ENCODE peak calls at places on chromosomes 2 and 18, in seven cellular contexts. One of them, this sample, is unnamed.

GRCh38 chr2:190532581-190532980 is 1.9 kb downstream of the NEMP2 start:
- DNase-seq in endodermal cell: no peak
- DNase-seq in nephron progenitor cell: no peak
- DNase-seq in RWPE1: no peak
- DNase-seq in H9: no peak
- DNase-seq in WTC11: no peak
- DNase-seq in MM.1S: no peak
- DNase-seq in this sample: no peak

GRCh38 chr2:239806276-239806675 is 218.9 kb downstream of the NDUFA10 start:
- DNase-seq in endodermal cell: peak
- DNase-seq in nephron progenitor cell: no peak
- DNase-seq in RWPE1: no peak
- DNase-seq in H9: no peak
- DNase-seq in WTC11: no peak
- DNase-seq in MM.1S: no peak
- DNase-seq in this sample: no peak

GRCh38 chr2:231483398-231484329 is 19.4 kb upstream of the NCL start:
- DNase-seq in endodermal cell: peak
- DNase-seq in nephron progenitor cell: no peak
- DNase-seq in RWPE1: no peak
- DNase-seq in H9: peak
- DNase-seq in WTC11: peak
- DNase-seq in MM.1S: peak
- DNase-seq in this sample: no peak

GRCh38 chr2:60339286-60339685 is 214.2 kb downstream of the BCL11A start:
- DNase-seq in endodermal cell: peak
- DNase-seq in nephron progenitor cell: no peak
- DNase-seq in RWPE1: no peak
- DNase-seq in H9: no peak
- DNase-seq in WTC11: no peak
- DNase-seq in MM.1S: no peak
- DNase-seq in this sample: no peak

GRCh38 chr2:222130855-222131254 is 167.9 kb downstream of the PAX3 start:
- DNase-seq in endodermal cell: no peak
- DNase-seq in nephron progenitor cell: no peak
- DNase-seq in RWPE1: no peak
- DNase-seq in H9: no peak
- DNase-seq in WTC11: no peak
- DNase-seq in MM.1S: no peak
- DNase-seq in this sample: no peak

GRCh38 chr2:147756103-147756502 is 88.7 kb upstream of the ACVR2A start:
- DNase-seq in endodermal cell: peak
- DNase-seq in nephron progenitor cell: no peak
- DNase-seq in RWPE1: no peak
- DNase-seq in H9: peak
- DNase-seq in WTC11: peak
- DNase-seq in MM.1S: no peak
- DNase-seq in this sample: no peak

GRCh38 chr2:233831011-233831721 is 23.2 kb downstream of the HJURP start:
- DNase-seq in endodermal cell: peak
- DNase-seq in nephron progenitor cell: no peak
- DNase-seq in RWPE1: no peak
- DNase-seq in H9: peak
- DNase-seq in WTC11: no peak
- DNase-seq in MM.1S: no peak
- DNase-seq in this sample: no peak

GRCh38 chr2:64848363-64848762 is 140.8 kb upstream of the SLC1A4 start:
- DNase-seq in endodermal cell: no peak
- DNase-seq in nephron progenitor cell: no peak
- DNase-seq in RWPE1: no peak
- DNase-seq in H9: no peak
- DNase-seq in WTC11: no peak
- DNase-seq in MM.1S: no peak
- DNase-seq in this sample: no peak

GRCh38 chr2:150472122-150472899 is 15.2 kb downstream of the RND3 start:
- DNase-seq in endodermal cell: no peak
- DNase-seq in nephron progenitor cell: no peak
- DNase-seq in RWPE1: no peak
- DNase-seq in H9: no peak
- DNase-seq in WTC11: no peak
- DNase-seq in MM.1S: no peak
- DNase-seq in this sample: no peak

GRCh38 chr18:50594931-50595330 is 35.0 kb downstream of the MAPK4 start:
- DNase-seq in endodermal cell: no peak
- DNase-seq in nephron progenitor cell: no peak
- DNase-seq in RWPE1: peak
- DNase-seq in H9: no peak
- DNase-seq in WTC11: no peak
- DNase-seq in MM.1S: no peak
- DNase-seq in this sample: no peak

GRCh38 chr2:12057436-12058166 is 311.2 kb downstream of the LPIN1 start:
- DNase-seq in endodermal cell: peak
- DNase-seq in nephron progenitor cell: no peak
- DNase-seq in RWPE1: no peak
- DNase-seq in H9: peak
- DNase-seq in WTC11: no peak
- DNase-seq in MM.1S: no peak
- DNase-seq in this sample: no peak

GRCh38 chr2:196468394-196468793 is 171.1 kb upstream of the CCDC150 start:
- DNase-seq in endodermal cell: no peak
- DNase-seq in nephron progenitor cell: no peak
- DNase-seq in RWPE1: no peak
- DNase-seq in H9: no peak
- DNase-seq in WTC11: no peak
- DNase-seq in MM.1S: no peak
- DNase-seq in this sample: no peak

GRCh38 chr2:68832161-68832869 is 38.9 kb downstream of the BMP10 start:
- DNase-seq in endodermal cell: no peak
- DNase-seq in nephron progenitor cell: no peak
- DNase-seq in RWPE1: peak
- DNase-seq in H9: no peak
- DNase-seq in WTC11: no peak
- DNase-seq in MM.1S: peak
- DNase-seq in this sample: no peak

GRCh38 chr2:215883799-215884198 is 129.6 kb downstream of the MREG start:
- DNase-seq in endodermal cell: no peak
- DNase-seq in nephron progenitor cell: no peak
- DNase-seq in RWPE1: no peak
- DNase-seq in H9: no peak
- DNase-seq in WTC11: no peak
- DNase-seq in MM.1S: peak
- DNase-seq in this sample: no peak

GRCh38 chr2:160419776-160420521 is 73.7 kb downstream of the RBMS1 start:
- DNase-seq in endodermal cell: no peak
- DNase-seq in nephron progenitor cell: no peak
- DNase-seq in RWPE1: no peak
- DNase-seq in H9: no peak
- DNase-seq in WTC11: no peak
- DNase-seq in MM.1S: no peak
- DNase-seq in this sample: no peak

GRCh38 chr2:136121511-136121910 is 3.6 kb upstream of the CXCR4 start:
- DNase-seq in endodermal cell: no peak
- DNase-seq in nephron progenitor cell: no peak
- DNase-seq in RWPE1: no peak
- DNase-seq in H9: no peak
- DNase-seq in WTC11: no peak
- DNase-seq in MM.1S: no peak
- DNase-seq in this sample: no peak

GRCh38 chr2:60830991-60831390 is 50.4 kb upstream of the REL start:
- DNase-seq in endodermal cell: no peak
- DNase-seq in nephron progenitor cell: no peak
- DNase-seq in RWPE1: peak
- DNase-seq in H9: no peak
- DNase-seq in WTC11: no peak
- DNase-seq in MM.1S: no peak
- DNase-seq in this sample: no peak

GRCh38 chr18:11751305-11752115 is 62.4 kb downstream of the GNAL start:
- DNase-seq in endodermal cell: peak
- DNase-seq in nephron progenitor cell: peak
- DNase-seq in RWPE1: no peak
- DNase-seq in H9: peak
- DNase-seq in WTC11: peak
- DNase-seq in MM.1S: no peak
- DNase-seq in this sample: peak

GRCh38 chr2:159249955-159250723 is 36.4 kb downstream of the WDSUB1 start:
- DNase-seq in endodermal cell: no peak
- DNase-seq in nephron progenitor cell: no peak
- DNase-seq in RWPE1: peak
- DNase-seq in H9: no peak
- DNase-seq in WTC11: no peak
- DNase-seq in MM.1S: no peak
- DNase-seq in this sample: no peak

GRCh38 chr18:48663931-48664847 is 125.4 kb downstream of the CTIF start:
- DNase-seq in endodermal cell: peak
- DNase-seq in nephron progenitor cell: peak
- DNase-seq in RWPE1: peak
- DNase-seq in H9: peak
- DNase-seq in WTC11: peak
- DNase-seq in MM.1S: peak
- DNase-seq in this sample: peak

GRCh38 chr2:213232649-213233437 is 51.4 kb upstream of the SPAG16 start:
- DNase-seq in endodermal cell: peak
- DNase-seq in nephron progenitor cell: peak
- DNase-seq in RWPE1: no peak
- DNase-seq in H9: no peak
- DNase-seq in WTC11: peak
- DNase-seq in MM.1S: peak
- DNase-seq in this sample: no peak

GRCh38 chr2:221943078-221943810 is 355.6 kb downstream of the PAX3 start:
- DNase-seq in endodermal cell: no peak
- DNase-seq in nephron progenitor cell: no peak
- DNase-seq in RWPE1: peak
- DNase-seq in H9: no peak
- DNase-seq in WTC11: no peak
- DNase-seq in MM.1S: no peak
- DNase-seq in this sample: no peak

GRCh38 chr2:108944601-108945241 is 44.3 kb downstream of the EDAR start:
- DNase-seq in endodermal cell: peak
- DNase-seq in nephron progenitor cell: no peak
- DNase-seq in RWPE1: no peak
- DNase-seq in H9: peak
- DNase-seq in WTC11: peak
- DNase-seq in MM.1S: no peak
- DNase-seq in this sample: no peak
- TF ChIP-seq CTCF in endodermal cell: peak
- TF ChIP-seq CTCF in nephron progenitor cell: no peak
- TF ChIP-seq CTCF in RWPE1: no peak
- TF ChIP-seq CTCF in H9: peak
- TF ChIP-seq CTCF in WTC11: no peak
- TF ChIP-seq CTCF in MM.1S: no peak
- TF ChIP-seq CTCF in this sample: no peak

GRCh38 chr2:163682695-163683094 is 53.1 kb downstream of the FIGN start:
- DNase-seq in endodermal cell: no peak
- DNase-seq in nephron progenitor cell: no peak
- DNase-seq in RWPE1: peak
- DNase-seq in H9: no peak
- DNase-seq in WTC11: no peak
- DNase-seq in MM.1S: no peak
- DNase-seq in this sample: no peak
- TF ChIP-seq CTCF in endodermal cell: peak
- TF ChIP-seq CTCF in nephron progenitor cell: no peak
- TF ChIP-seq CTCF in RWPE1: no peak
- TF ChIP-seq CTCF in H9: peak
- TF ChIP-seq CTCF in WTC11: no peak
- TF ChIP-seq CTCF in MM.1S: no peak
- TF ChIP-seq CTCF in this sample: no peak

GRCh38 chr2:88191722-88192042 is 21.5 kb downstream of the THNSL2 start:
- DNase-seq in endodermal cell: no peak
- DNase-seq in nephron progenitor cell: no peak
- DNase-seq in RWPE1: no peak
- DNase-seq in H9: no peak
- DNase-seq in WTC11: no peak
- DNase-seq in MM.1S: no peak
- DNase-seq in this sample: no peak

GRCh38 chr2:88187927-88188326 is 17.8 kb downstream of the THNSL2 start:
- DNase-seq in endodermal cell: peak
- DNase-seq in nephron progenitor cell: no peak
- DNase-seq in RWPE1: no peak
- DNase-seq in H9: peak
- DNase-seq in WTC11: peak
- DNase-seq in MM.1S: no peak
- DNase-seq in this sample: no peak

GRCh38 chr2:88188741-88189140 is 18.6 kb downstream of the THNSL2 start:
- DNase-seq in endodermal cell: no peak
- DNase-seq in nephron progenitor cell: no peak
- DNase-seq in RWPE1: no peak
- DNase-seq in H9: no peak
- DNase-seq in WTC11: no peak
- DNase-seq in MM.1S: no peak
- DNase-seq in this sample: no peak

GRCh38 chr2:88192613-88193012 is 22.5 kb downstream of the THNSL2 start:
- DNase-seq in endodermal cell: no peak
- DNase-seq in nephron progenitor cell: no peak
- DNase-seq in RWPE1: no peak
- DNase-seq in H9: no peak
- DNase-seq in WTC11: no peak
- DNase-seq in MM.1S: no peak
- DNase-seq in this sample: no peak

DNA sequence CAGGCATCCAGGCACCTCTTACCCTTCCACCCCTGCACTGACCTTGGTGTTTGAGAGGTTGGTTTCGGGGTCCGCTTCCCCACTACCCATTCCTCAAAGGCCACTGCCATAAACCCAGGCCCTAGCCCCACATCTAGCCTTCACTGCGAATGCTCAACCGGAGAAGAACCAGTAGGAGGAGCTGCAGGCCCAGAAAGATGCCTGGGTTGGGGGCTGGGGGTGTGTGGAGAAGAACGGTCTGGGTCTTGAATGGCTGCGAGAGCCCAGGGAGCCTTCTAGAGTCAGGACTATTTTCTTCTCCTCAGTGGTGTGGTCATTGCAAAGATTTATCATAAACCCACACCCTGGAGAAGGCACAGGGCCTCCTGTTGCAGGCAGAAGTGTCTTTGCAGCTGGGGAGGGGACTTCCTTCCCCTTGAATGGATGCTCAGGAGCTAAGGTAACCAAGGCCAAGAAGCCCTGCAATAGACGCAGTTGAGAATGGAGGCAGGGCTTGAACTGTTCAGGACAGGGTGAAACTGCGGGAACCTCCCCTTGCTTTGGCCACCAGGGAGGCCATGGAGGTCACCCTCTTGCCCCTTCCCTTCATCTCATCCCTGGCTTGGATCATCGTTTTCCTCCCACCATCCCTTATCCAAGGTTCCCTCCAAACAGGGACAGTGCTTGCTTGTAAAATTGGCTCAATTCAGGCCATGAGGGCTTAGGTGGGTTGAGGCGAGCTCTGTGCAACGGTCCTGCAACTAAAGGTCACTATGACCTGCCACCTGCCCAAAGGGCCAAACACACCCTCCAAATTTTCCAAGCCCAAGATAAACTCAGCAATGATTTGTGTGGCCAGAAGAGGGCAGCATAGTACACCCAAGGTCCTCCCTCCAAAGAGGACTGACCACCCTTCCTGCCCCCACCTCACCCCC is 20.9 kb downstream of the THNSL2 start:
- DNase-seq in endodermal cell: peak
- DNase-seq in nephron progenitor cell: peak
- DNase-seq in RWPE1: peak
- DNase-seq in H9: peak
- DNase-seq in WTC11: peak
- DNase-seq in MM.1S: peak
- DNase-seq in this sample: peak
- TF ChIP-seq CTCF in endodermal cell: peak
- TF ChIP-seq CTCF in nephron progenitor cell: peak
- TF ChIP-seq CTCF in RWPE1: peak
- TF ChIP-seq CTCF in H9: peak
- TF ChIP-seq CTCF in WTC11: peak
- TF ChIP-seq CTCF in MM.1S: peak
- TF ChIP-seq CTCF in this sample: peak

GRCh38 chr2:10028988-10029874 is 14.1 kb upstream of the KLF11 start:
- DNase-seq in endodermal cell: peak
- DNase-seq in nephron progenitor cell: peak
- DNase-seq in RWPE1: no peak
- DNase-seq in H9: peak
- DNase-seq in WTC11: peak
- DNase-seq in MM.1S: no peak
- DNase-seq in this sample: peak
- TF ChIP-seq CTCF in endodermal cell: peak
- TF ChIP-seq CTCF in nephron progenitor cell: no peak
- TF ChIP-seq CTCF in RWPE1: no peak
- TF ChIP-seq CTCF in H9: peak
- TF ChIP-seq CTCF in WTC11: no peak
- TF ChIP-seq CTCF in MM.1S: no peak
- TF ChIP-seq CTCF in this sample: no peak

This sample was measured in endothelial cell.